ENCODE peak calls at places on chromosomes 4 and X, in six cellular contexts. One of them, this sample, is unnamed. For H3K36me3, the result is how much of the 10 kb centered on the place peaks cover.

GRCh38 chr4:56727150-56727549 is 46.1 kb upstream of the HOPX start:
- DNase-seq in left ventricle myocardium inferior: no peak
- DNase-seq in DND-41: no peak
- DNase-seq in kidney epithelial cell: no peak
- DNase-seq in BJ: no peak
- DNase-seq in tibial nerve: no peak
- DNase-seq in this sample: no peak

GRCh38 chr4:181108237-181108636 is 1135.0 kb upstream of the TENM3 start:
- DNase-seq in left ventricle myocardium inferior: no peak
- DNase-seq in tibial nerve: no peak
- DNase-seq in BJ: no peak
- DNase-seq in DND-41: no peak
- DNase-seq in kidney epithelial cell: no peak
- DNase-seq in this sample: no peak

GRCh38 chrX:54808605-54809483 is 1.3 kb downstream of the MAGED2 start:
- DNase-seq in BJ: peak
- DNase-seq in tibial nerve: peak
- DNase-seq in left ventricle myocardium inferior: peak
- DNase-seq in kidney epithelial cell: peak
- DNase-seq in DND-41: peak
- DNase-seq in this sample: peak

GRCh38 chrX:115560211-115560977 is 580 bp upstream of the PLS3 start:
- DNase-seq in DND-41: no peak
- DNase-seq in BJ: no peak
- DNase-seq in left ventricle myocardium inferior: no peak
- DNase-seq in kidney epithelial cell: no peak
- DNase-seq in tibial nerve: no peak
- DNase-seq in this sample: no peak

GRCh38 chr4:122731676-122732075 is 828 bp upstream of the BBS12 start:
- DNase-seq in left ventricle myocardium inferior: no peak
- DNase-seq in kidney epithelial cell: no peak
- DNase-seq in DND-41: no peak
- DNase-seq in tibial nerve: no peak
- DNase-seq in BJ: no peak
- DNase-seq in this sample: no peak

GRCh38 chrX:137566746-137567473 is 983 bp downstream of the ZIC3 start:
- DNase-seq in left ventricle myocardium inferior: no peak
- DNase-seq in tibial nerve: no peak
- DNase-seq in kidney epithelial cell: no peak
- DNase-seq in DND-41: no peak
- DNase-seq in BJ: no peak
- DNase-seq in this sample: no peak

GRCh38 chr4:3472411-3473141 is 9.5 kb downstream of the DOK7 start:
- DNase-seq in DND-41: no peak
- DNase-seq in left ventricle myocardium inferior: no peak
- DNase-seq in kidney epithelial cell: no peak
- DNase-seq in BJ: no peak
- DNase-seq in tibial nerve: no peak
- DNase-seq in this sample: no peak

GRCh38 chr4:59698041-59698440 is 1502.1 kb upstream of the ADGRL3 start:
- DNase-seq in BJ: no peak
- DNase-seq in tibial nerve: no peak
- DNase-seq in DND-41: no peak
- DNase-seq in kidney epithelial cell: no peak
- DNase-seq in left ventricle myocardium inferior: no peak
- DNase-seq in this sample: no peak

GRCh38 chr4:173370130-173370476 is 651 bp upstream of the SAP30 start:
- DNase-seq in BJ: no peak
- DNase-seq in tibial nerve: peak
- DNase-seq in left ventricle myocardium inferior: peak
- DNase-seq in kidney epithelial cell: no peak
- DNase-seq in DND-41: peak
- DNase-seq in this sample: peak

GRCh38 chr4:85741921-85742591 is 267.1 kb downstream of the ARHGAP24 start:
- DNase-seq in BJ: no peak
- DNase-seq in left ventricle myocardium inferior: peak
- DNase-seq in DND-41: no peak
- DNase-seq in kidney epithelial cell: no peak
- DNase-seq in tibial nerve: no peak
- DNase-seq in this sample: no peak

GRCh38 chrX:71619193-71619592 is 882 bp upstream of the CXCR3 start:
- DNase-seq in kidney epithelial cell: no peak
- DNase-seq in tibial nerve: no peak
- DNase-seq in DND-41: no peak
- DNase-seq in left ventricle myocardium inferior: no peak
- DNase-seq in BJ: no peak
- DNase-seq in this sample: no peak

GRCh38 chrX:102517331-102517730 is 792 bp upstream of the TMSB15A start:
- DNase-seq in DND-41: no peak
- DNase-seq in kidney epithelial cell: no peak
- DNase-seq in left ventricle myocardium inferior: no peak
- DNase-seq in tibial nerve: no peak
- DNase-seq in BJ: no peak
- DNase-seq in this sample: no peak

GRCh38 chr4:71683309-71683708 is 100.6 kb downstream of the GC start:
- DNase-seq in left ventricle myocardium inferior: no peak
- DNase-seq in BJ: no peak
- DNase-seq in kidney epithelial cell: no peak
- DNase-seq in DND-41: no peak
- DNase-seq in tibial nerve: no peak
- DNase-seq in this sample: no peak

GRCh38 chrX:129957241-129958099 is 25.0 kb upstream of the BCORL1 start:
- DNase-seq in DND-41: peak
- DNase-seq in BJ: no peak
- DNase-seq in left ventricle myocardium inferior: peak
- DNase-seq in tibial nerve: peak
- DNase-seq in kidney epithelial cell: no peak
- DNase-seq in this sample: peak

GRCh38 chrX:39491548-39492297 is 606.0 kb downstream of the BCOR start:
- DNase-seq in DND-41: no peak
- DNase-seq in BJ: no peak
- DNase-seq in kidney epithelial cell: no peak
- DNase-seq in tibial nerve: no peak
- DNase-seq in left ventricle myocardium inferior: no peak
- DNase-seq in this sample: no peak

GRCh38 chr4:119046263-119046662 is 89.4 kb upstream of the MYOZ2 start:
- DNase-seq in tibial nerve: no peak
- DNase-seq in DND-41: no peak
- DNase-seq in left ventricle myocardium inferior: peak
- DNase-seq in BJ: no peak
- DNase-seq in kidney epithelial cell: no peak
- DNase-seq in this sample: peak

GRCh38 chr4:26085581-26085980 is 171.6 kb downstream of the SMIM20 start:
- DNase-seq in DND-41: no peak
- DNase-seq in kidney epithelial cell: no peak
- DNase-seq in BJ: no peak
- DNase-seq in tibial nerve: no peak
- DNase-seq in left ventricle myocardium inferior: no peak
- DNase-seq in this sample: no peak

GRCh38 chrX:74383611-74384010 is 37.7 kb upstream of the SLC16A2 start:
- DNase-seq in BJ: no peak
- DNase-seq in tibial nerve: peak
- DNase-seq in left ventricle myocardium inferior: no peak
- DNase-seq in DND-41: peak
- DNase-seq in kidney epithelial cell: peak
- DNase-seq in this sample: no peak

GRCh38 chrX:16610121-16610565 is 39.8 kb upstream of the S100G start:
- DNase-seq in tibial nerve: no peak
- DNase-seq in left ventricle myocardium inferior: no peak
- DNase-seq in kidney epithelial cell: no peak
- DNase-seq in DND-41: no peak
- DNase-seq in BJ: peak
- DNase-seq in this sample: no peak

GRCh38 chr4:112142152-112142551 is 3.1 kb upstream of the FAM241A start:
- DNase-seq in BJ: no peak
- DNase-seq in kidney epithelial cell: no peak
- DNase-seq in DND-41: no peak
- DNase-seq in left ventricle myocardium inferior: no peak
- DNase-seq in tibial nerve: no peak
- DNase-seq in this sample: no peak

GRCh38 chr4:20532871-20533870 is 167.1 kb upstream of the PACRGL start:
- DNase-seq in tibial nerve: no peak
- DNase-seq in left ventricle myocardium inferior: no peak
- DNase-seq in DND-41: no peak
- DNase-seq in kidney epithelial cell: peak
- DNase-seq in BJ: peak
- DNase-seq in this sample: no peak

GRCh38 chr4:174110180-174110579 is 173.3 kb downstream of the FBXO8 start:
- DNase-seq in left ventricle myocardium inferior: no peak
- DNase-seq in tibial nerve: no peak
- DNase-seq in DND-41: no peak
- DNase-seq in kidney epithelial cell: no peak
- DNase-seq in BJ: no peak
- DNase-seq in this sample: no peak

GRCh38 chrX:100643943-100644587 is at the start of gene SRPX2:
- DNase-seq in left ventricle myocardium inferior: peak
- DNase-seq in DND-41: no peak
- DNase-seq in kidney epithelial cell: peak
- DNase-seq in BJ: peak
- DNase-seq in tibial nerve: peak
- DNase-seq in this sample: peak

GRCh38 chr4:19983072-19983471 is 268.6 kb upstream of the SLIT2 start:
- DNase-seq in left ventricle myocardium inferior: no peak
- DNase-seq in kidney epithelial cell: no peak
- DNase-seq in DND-41: no peak
- DNase-seq in BJ: peak
- DNase-seq in tibial nerve: no peak
- DNase-seq in this sample: no peak

GRCh38 chrX:116732214-116732613 is 269.4 kb upstream of the CT83 start:
- DNase-seq in BJ: no peak
- DNase-seq in tibial nerve: no peak
- DNase-seq in DND-41: no peak
- DNase-seq in left ventricle myocardium inferior: no peak
- DNase-seq in kidney epithelial cell: no peak
- DNase-seq in this sample: no peak
- TF ChIP-seq CTCF in BJ: no peak
- TF ChIP-seq CTCF in tibial nerve: no peak
- TF ChIP-seq CTCF in DND-41: no peak
- TF ChIP-seq CTCF in left ventricle myocardium inferior: no peak
- TF ChIP-seq CTCF in kidney epithelial cell: no peak
- TF ChIP-seq CTCF in this sample: no peak

GRCh38 chrX:120253784-120254183 is 3.2 kb downstream of the ZBTB33 start:
- DNase-seq in BJ: no peak
- DNase-seq in tibial nerve: no peak
- DNase-seq in left ventricle myocardium inferior: no peak
- DNase-seq in kidney epithelial cell: no peak
- DNase-seq in DND-41: no peak
- DNase-seq in this sample: no peak
- H3K36me3 ChIP-seq in BJ: under half
- H3K36me3 ChIP-seq in tibial nerve: under half
- H3K36me3 ChIP-seq in left ventricle myocardium inferior: under half
- H3K36me3 ChIP-seq in kidney epithelial cell: under half
- H3K36me3 ChIP-seq in DND-41: under half
- H3K36me3 ChIP-seq in this sample: under half

DNA sequence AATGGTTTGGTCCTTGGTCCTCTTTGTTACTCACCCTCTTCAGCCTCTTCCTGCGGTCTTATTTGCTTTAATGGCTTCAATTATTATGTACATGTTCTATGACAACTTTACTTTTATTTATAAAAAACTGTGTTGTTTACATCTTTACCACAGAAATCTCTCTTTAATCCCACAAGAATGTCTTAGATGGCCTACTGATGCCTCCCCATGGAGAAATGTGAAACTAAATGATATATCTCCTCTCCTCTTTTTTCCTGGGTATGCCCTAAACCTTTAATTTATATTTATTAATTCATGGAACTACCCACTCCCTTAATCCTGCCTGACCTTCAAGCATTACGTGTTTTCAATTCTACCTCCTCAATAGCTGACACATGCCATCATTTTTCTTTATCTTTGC is 573.2 kb downstream of the CENPC start:
- DNase-seq in left ventricle myocardium inferior: no peak
- DNase-seq in tibial nerve: no peak
- DNase-seq in BJ: no peak
- DNase-seq in kidney epithelial cell: no peak
- DNase-seq in DND-41: no peak
- DNase-seq in this sample: no peak
- TF ChIP-seq CTCF in left ventricle myocardium inferior: no peak
- TF ChIP-seq CTCF in tibial nerve: no peak
- TF ChIP-seq CTCF in BJ: no peak
- TF ChIP-seq CTCF in kidney epithelial cell: no peak
- TF ChIP-seq CTCF in DND-41: peak
- TF ChIP-seq CTCF in this sample: no peak

DNA sequence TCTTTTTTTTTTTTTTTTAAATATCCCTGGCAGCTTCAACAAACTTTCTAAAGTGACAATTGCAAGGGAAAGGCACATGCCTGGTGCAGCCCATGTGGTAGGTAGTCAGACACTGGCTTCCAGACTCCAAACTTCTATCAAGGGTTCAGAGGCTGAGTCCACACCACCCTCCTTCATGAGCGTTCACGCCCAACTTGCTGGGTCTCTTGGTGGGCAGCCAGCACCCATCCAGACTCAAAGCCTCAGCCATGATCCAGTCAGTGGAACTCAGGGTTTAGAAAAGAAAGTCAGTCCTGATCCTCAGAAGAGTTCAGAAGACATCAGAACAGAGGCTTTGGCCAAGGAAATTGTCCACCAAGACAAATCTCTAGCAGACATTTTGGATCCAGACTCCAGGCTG is 141.5 kb downstream of the SOWAHB start:
- DNase-seq in kidney epithelial cell: no peak
- DNase-seq in left ventricle myocardium inferior: no peak
- DNase-seq in BJ: no peak
- DNase-seq in DND-41: no peak
- DNase-seq in tibial nerve: no peak
- DNase-seq in this sample: no peak
- H3K36me3 ChIP-seq in kidney epithelial cell: under half
- H3K36me3 ChIP-seq in left ventricle myocardium inferior: under half
- H3K36me3 ChIP-seq in BJ: under half
- H3K36me3 ChIP-seq in DND-41: under half
- H3K36me3 ChIP-seq in tibial nerve: under half
- H3K36me3 ChIP-seq in this sample: under half

DNA sequence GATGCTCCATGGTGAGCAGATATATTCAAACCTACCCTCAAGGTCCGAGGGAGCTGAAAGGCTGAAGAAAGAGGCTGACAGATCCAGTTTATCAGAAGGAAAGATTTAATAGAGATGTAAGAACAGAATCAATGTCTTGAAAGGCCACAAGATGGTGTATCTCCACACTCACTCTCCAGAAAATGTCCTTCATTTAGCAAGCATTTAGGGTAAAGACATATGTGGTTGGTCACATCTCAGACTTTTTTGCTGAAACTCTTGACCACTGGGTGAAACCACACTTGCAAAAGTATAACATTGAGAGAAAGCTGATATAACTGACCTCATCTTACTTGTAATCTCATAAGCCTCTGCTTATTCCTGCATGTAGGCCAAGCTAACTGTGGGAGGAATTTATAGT is 745.8 kb upstream of the GALNTL6 start:
- DNase-seq in DND-41: no peak
- DNase-seq in tibial nerve: no peak
- DNase-seq in kidney epithelial cell: no peak
- DNase-seq in BJ: no peak
- DNase-seq in left ventricle myocardium inferior: no peak
- DNase-seq in this sample: no peak
- TF ChIP-seq CTCF in DND-41: no peak
- TF ChIP-seq CTCF in tibial nerve: no peak
- TF ChIP-seq CTCF in kidney epithelial cell: peak
- TF ChIP-seq CTCF in BJ: no peak
- TF ChIP-seq CTCF in left ventricle myocardium inferior: no peak
- TF ChIP-seq CTCF in this sample: no peak